ENCODE peak calls at places on chromosomes 4 and X, in ten cellular contexts. R is GM12865, C is endothelial cell, U is BJ, E is right atrium auricular region, O is fibroblast of pulmonary artery, W is body of pancreas, X is progenitor cell of endocrine pancreas, I is IMR-90, T is heart left ventricle. H is an unnamed sample.

GRCh38 chrX:152895724-152896420 is 2.0 kb upstream of the ZNF185 start:
- DNase-seq in R (no peak), C (no peak), U (no peak), E (no peak), O (no peak), W (no peak), X (no peak), I (no peak), T (no peak), H (no peak)

GRCh38 chr4:39655206-39655605 is 16.5 kb upstream of the SMIM14 start:
- DNase-seq in R (no peak), C (no peak), U (no peak), E (no peak), O (no peak), W (no peak), X (no peak), I (peak), T (no peak), H (no peak)

GRCh38 chrX:33543757-33544156 is 332.4 kb upstream of the DMD start:
- DNase-seq in R (no peak), C (no peak), U (no peak), E (no peak), O (no peak), W (no peak), X (no peak), I (no peak), T (no peak), H (no peak)

GRCh38 chr4:83552924-83553323 is 17.0 kb downstream of the GPAT3 start:
- DNase-seq in R (peak), C (no peak), U (no peak), E (no peak), O (peak), W (no peak), X (no peak), I (peak), T (no peak), H (no peak)

GRCh38 chr4:147157860-147158701 is 212.4 kb upstream of the TTC29 start:
- DNase-seq in R (no peak), C (peak), U (no peak), E (no peak), O (peak), W (no peak), X (peak), I (peak), T (peak), H (no peak)

GRCh38 chrX:130053236-130053635 is 57.1 kb downstream of the ELF4 start:
- DNase-seq in R (no peak), C (no peak), U (no peak), E (no peak), O (no peak), W (no peak), X (no peak), I (no peak), T (no peak), H (no peak)

GRCh38 chrX:114050075-114050796 is 533.6 kb upstream of the HTR2C start:
- DNase-seq in R (no peak), C (no peak), U (no peak), E (no peak), O (no peak), W (no peak), X (no peak), I (no peak), T (no peak), H (no peak)

GRCh38 chr4:14184265-14184664 is 556.7 kb upstream of the BOD1L1 start:
- DNase-seq in R (no peak), C (peak), U (peak), E (no peak), O (peak), W (no peak), X (no peak), I (peak), T (peak), H (no peak)

GRCh38 chr4:101972791-101973190 is 182.3 kb downstream of the BANK1 start:
- DNase-seq in R (no peak), C (no peak), U (no peak), E (no peak), O (no peak), W (no peak), X (no peak), I (no peak), T (no peak), H (no peak)

GRCh38 chrX:53128097-53128749 is 34.3 kb downstream of the KANTR start:
- DNase-seq in R (no peak), C (no peak), U (peak), E (no peak), O (no peak), W (no peak), X (no peak), I (peak), T (no peak), H (no peak)

GRCh38 chr4:7158991-7159390 is 33.3 kb upstream of the SORCS2 start:
- DNase-seq in R (no peak), C (no peak), U (no peak), E (no peak), O (no peak), W (no peak), X (no peak), I (no peak), T (peak), H (no peak)

GRCh38 chr4:54439831-54440243 is 210.7 kb downstream of the PDGFRA start:
- DNase-seq in R (peak), C (no peak), U (no peak), E (peak), O (peak), W (peak), X (no peak), I (peak), T (no peak), H (no peak)

GRCh38 chr4:111283066-111283677 is 660.3 kb upstream of the PITX2 start:
- DNase-seq in R (peak), C (peak), U (no peak), E (no peak), O (peak), W (peak), X (peak), I (peak), T (peak), H (peak)

GRCh38 chr4:139630991-139631390 is 34.6 kb upstream of the MGST2 start:
- DNase-seq in R (no peak), C (no peak), U (no peak), E (no peak), O (no peak), W (no peak), X (no peak), I (no peak), T (no peak), H (no peak)

GRCh38 chrX:120840826-120841225 is 34.8 kb downstream of the CT47B1 start:
- DNase-seq in R (no peak), C (no peak), U (no peak), E (no peak), O (peak), W (no peak), X (no peak), I (no peak), T (no peak), H (no peak)

GRCh38 chr4:41319553-41319952 is 62.8 kb downstream of the UCHL1 start:
- DNase-seq in R (no peak), C (no peak), U (no peak), E (no peak), O (no peak), W (no peak), X (no peak), I (no peak), T (no peak), H (no peak)

GRCh38 chr4:33073811-33074210 is 2353.6 kb downstream of the PCDH7 start:
- DNase-seq in R (no peak), C (no peak), U (no peak), E (no peak), O (peak), W (no peak), X (no peak), I (peak), T (no peak), H (no peak)

GRCh38 chrX:20372533-20372932 is 105.8 kb upstream of the RPS6KA3 start:
- DNase-seq in R (no peak), C (no peak), U (no peak), E (no peak), O (no peak), W (no peak), X (no peak), I (no peak), T (no peak), H (no peak)

GRCh38 chr4:76377481-76377901 is 43.5 kb downstream of the CCDC158 start:
- DNase-seq in R (no peak), C (no peak), U (no peak), E (no peak), O (no peak), W (no peak), X (no peak), I (no peak), T (no peak), H (no peak)

GRCh38 chr4:139851639-139852038 is 186.0 kb downstream of the MGST2 start:
- DNase-seq in R (no peak), C (no peak), U (no peak), E (no peak), O (no peak), W (no peak), X (no peak), I (no peak), T (no peak), H (no peak)

GRCh38 chr4:145352438-145353145 is 129.1 kb upstream of the SMAD1 start:
- DNase-seq in R (no peak), C (no peak), U (no peak), E (no peak), O (no peak), W (peak), X (no peak), I (no peak), T (no peak), H (no peak)

GRCh38 chr4:38034986-38035882 is 75.0 kb downstream of the PTTG2 start:
- DNase-seq in R (peak), C (peak), U (no peak), E (no peak), O (peak), W (peak), X (no peak), I (peak), T (no peak), H (no peak)

GRCh38 chrX:137929951-137930350 is 364.0 kb downstream of the ZIC3 start:
- DNase-seq in R (no peak), C (no peak), U (no peak), E (no peak), O (no peak), W (no peak), X (no peak), I (no peak), T (no peak), H (no peak)

GRCh38 chr4:102196221-102196620 is 149.1 kb downstream of the SLC39A8 start:
- DNase-seq in R (no peak), C (no peak), U (no peak), E (no peak), O (peak), W (no peak), X (no peak), I (no peak), T (no peak), H (no peak)

GRCh38 chr4:33924239-33924638 is 2320.1 kb downstream of the ARAP2 start:
- DNase-seq in R (no peak), C (no peak), U (peak), E (no peak), O (peak), W (no peak), X (no peak), I (peak), T (no peak), H (no peak)

GRCh38 chrX:134694935-134695334 is 36.7 kb upstream of the PLAC1 start:
- DNase-seq in R (no peak), C (no peak), U (no peak), E (no peak), O (no peak), W (no peak), X (no peak), I (no peak), T (no peak), H (no peak)

GRCh38 chrX:46571423-46572294 is 1.9 kb upstream of the CHST7 start:
- DNase-seq in R (peak), C (no peak), U (no peak), E (no peak), O (no peak), W (no peak), X (no peak), I (no peak), T (no peak), H (no peak)

GRCh38 chrX:46573896-46574336 is 351 bp downstream of the CHST7 start:
- DNase-seq in R (peak), C (peak), U (no peak), E (no peak), O (peak), W (peak), X (peak), I (peak), T (peak), H (peak)

GRCh38 chrX:46573331-46573895 is at the start of gene CHST7:
- DNase-seq in R (peak), C (peak), U (no peak), E (peak), O (peak), W (peak), X (peak), I (peak), T (peak), H (peak)

GRCh38 chrX:46574337-46574940 is 874 bp downstream of the CHST7 start:
- DNase-seq in R (peak), C (peak), U (no peak), E (no peak), O (no peak), W (no peak), X (peak), I (no peak), T (no peak), H (no peak)

GRCh38 chrX:46572295-46572936 is 1.1 kb upstream of the CHST7 start:
- DNase-seq in R (peak), C (no peak), U (no peak), E (no peak), O (no peak), W (no peak), X (no peak), I (no peak), T (no peak), H (no peak)
- TF ChIP-seq CTCF in R (peak), C (no peak), U (no peak), E (no peak), O (peak), W (no peak), X (no peak), I (no peak), T (no peak), H (no peak)

GRCh38 chrX:57156397-57157049 is 19.3 kb upstream of the SPIN2A start:
- DNase-seq in R (peak), C (peak), U (no peak), E (no peak), O (peak), W (peak), X (no peak), I (peak), T (no peak), H (no peak)
- TF ChIP-seq CTCF in R (peak), C (peak), U (peak), E (no peak), O (peak), W (peak), X (peak), I (peak), T (peak), H (no peak)

GRCh38 chr4:151527699-151528098 is 118.7 kb downstream of the FHIP1A start:
- DNase-seq in R (no peak), C (no peak), U (no peak), E (no peak), O (no peak), W (no peak), X (no peak), I (no peak), T (no peak), H (no peak)
- TF ChIP-seq CTCF in R (no peak), C (no peak), U (no peak), E (no peak), O (no peak), W (no peak), X (no peak), I (no peak), T (no peak), H (no peak)

GRCh38 chrX:11105080-11105479 is 6.1 kb upstream of the HCCS start:
- DNase-seq in R (no peak), C (no peak), U (no peak), E (no peak), O (peak), W (no peak), X (no peak), I (peak), T (no peak), H (no peak)
- TF ChIP-seq CTCF in R (no peak), C (no peak), U (no peak), E (no peak), O (no peak), W (no peak), X (no peak), I (no peak), T (no peak), H (no peak)

GRCh38 chr4:26310264-26310663 is 10.6 kb upstream of the RBPJ start:
- DNase-seq in R (no peak), C (no peak), U (no peak), E (no peak), O (no peak), W (no peak), X (no peak), I (no peak), T (no peak), H (no peak)

GRCh38 chr4:26307027-26307426 is 13.8 kb upstream of the RBPJ start:
- DNase-seq in R (no peak), C (no peak), U (no peak), E (no peak), O (no peak), W (no peak), X (no peak), I (no peak), T (no peak), H (no peak)

GRCh38 chr4:26308573-26308972 is 12.2 kb upstream of the RBPJ start:
- DNase-seq in R (no peak), C (no peak), U (no peak), E (no peak), O (no peak), W (no peak), X (no peak), I (no peak), T (no peak), H (no peak)

GRCh38 chr4:26311633-26312032 is 9.2 kb upstream of the RBPJ start:
- DNase-seq in R (no peak), C (no peak), U (no peak), E (no peak), O (no peak), W (no peak), X (no peak), I (no peak), T (no peak), H (no peak)
- TF ChIP-seq CTCF in R (no peak), C (no peak), U (no peak), E (no peak), O (no peak), W (no peak), X (no peak), I (no peak), T (no peak), H (no peak)

DNA sequence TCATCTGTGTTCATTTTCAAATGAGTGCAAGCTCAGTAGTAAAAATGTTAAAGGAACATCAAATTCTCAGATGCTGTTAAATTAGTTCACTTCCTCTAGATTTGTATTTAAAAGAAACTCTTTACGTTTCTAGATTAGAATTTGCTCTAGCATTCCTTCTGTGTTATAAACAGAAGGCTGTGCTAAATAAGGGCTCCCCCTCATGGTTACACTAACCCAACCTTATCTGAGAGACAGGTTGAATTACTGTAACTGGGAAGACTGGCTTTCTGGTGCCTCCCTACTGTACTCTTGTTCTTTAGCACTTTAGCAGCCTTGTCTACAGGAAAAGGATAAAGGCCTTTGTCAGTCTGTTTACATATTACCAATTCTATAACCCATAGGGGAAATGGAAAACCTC is 56.8 kb downstream of the RXFP1 start:
- DNase-seq in R (no peak), C (no peak), U (no peak), E (no peak), O (peak), W (no peak), X (no peak), I (peak), T (no peak), H (no peak)
- TF ChIP-seq CTCF in R (no peak), C (no peak), U (peak), E (no peak), O (peak), W (no peak), X (no peak), I (peak), T (peak), H (no peak)

DNA sequence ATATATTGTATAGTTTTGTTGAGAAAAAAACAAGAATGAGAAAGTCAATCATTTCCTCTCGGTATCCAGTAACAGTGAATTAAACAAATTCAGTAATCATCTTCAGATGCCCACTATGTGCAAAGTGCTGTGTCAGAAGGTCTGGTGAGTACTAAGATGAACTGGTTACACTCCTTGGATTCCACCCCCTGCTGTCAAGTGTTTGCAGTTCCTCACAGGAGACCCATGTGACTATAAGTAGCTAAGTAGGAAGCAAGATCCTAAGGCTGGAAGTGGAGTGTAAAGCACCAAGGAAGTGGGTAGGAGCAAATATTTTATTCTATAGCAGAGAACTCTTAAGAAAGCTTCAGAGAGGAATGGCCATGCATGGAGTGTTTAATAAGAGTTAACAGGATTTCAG is 73.6 kb downstream of the SNX25 start:
- DNase-seq in R (no peak), C (no peak), U (no peak), E (no peak), O (no peak), W (no peak), X (no peak), I (peak), T (no peak), H (no peak)
- TF ChIP-seq CTCF in R (no peak), C (no peak), U (no peak), E (no peak), O (no peak), W (no peak), X (no peak), I (no peak), T (no peak), H (no peak)

DNA sequence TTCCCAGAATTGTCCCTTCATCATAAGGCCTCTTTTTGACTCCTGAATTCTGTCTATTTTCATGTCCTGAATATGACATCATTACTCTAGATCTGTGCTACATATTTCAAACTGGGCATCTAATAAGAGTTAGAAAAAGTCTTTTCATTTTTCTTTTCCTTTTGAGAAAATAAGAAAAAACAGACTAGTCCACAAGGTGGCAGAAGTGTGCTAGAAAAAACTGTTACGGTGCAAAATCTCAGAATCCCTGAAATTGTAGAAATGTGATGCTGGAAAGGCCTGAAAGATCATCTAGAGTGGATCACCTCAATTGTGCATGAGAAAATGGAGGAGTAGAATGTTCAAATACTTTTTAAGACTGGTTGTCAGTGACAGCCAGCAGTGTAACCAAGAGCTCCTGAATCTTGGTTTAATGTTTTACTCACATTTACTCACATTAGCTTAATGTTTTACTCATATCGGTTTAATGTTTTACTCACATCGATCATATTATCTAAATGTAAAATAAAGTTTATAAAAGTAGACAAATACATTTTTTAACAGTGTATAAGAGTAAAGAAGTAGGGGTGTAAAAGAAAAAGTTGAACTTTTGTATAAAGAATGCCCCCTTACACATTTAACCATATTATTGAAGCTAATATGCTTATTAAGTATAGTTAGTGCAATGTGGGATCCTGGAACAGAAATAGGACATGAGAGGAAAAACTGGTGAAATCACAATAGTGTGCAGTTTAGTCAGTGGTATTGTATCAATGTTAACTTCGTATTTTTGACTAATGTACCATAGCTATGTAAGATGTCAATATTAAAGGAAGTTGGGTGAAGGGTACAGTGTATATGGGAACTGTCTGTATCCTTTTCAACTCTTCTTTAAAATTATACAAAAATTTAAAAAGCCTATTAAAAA is 15.2 kb downstream of the ASB11 start:
- DNase-seq in R (peak), C (no peak), U (no peak), E (no peak), O (peak), W (peak), X (no peak), I (peak), T (no peak), H (no peak)
- TF ChIP-seq CTCF in R (peak), C (peak), U (peak), E (peak), O (peak), W (no peak), X (peak), I (peak), T (peak), H (no peak)

DNA sequence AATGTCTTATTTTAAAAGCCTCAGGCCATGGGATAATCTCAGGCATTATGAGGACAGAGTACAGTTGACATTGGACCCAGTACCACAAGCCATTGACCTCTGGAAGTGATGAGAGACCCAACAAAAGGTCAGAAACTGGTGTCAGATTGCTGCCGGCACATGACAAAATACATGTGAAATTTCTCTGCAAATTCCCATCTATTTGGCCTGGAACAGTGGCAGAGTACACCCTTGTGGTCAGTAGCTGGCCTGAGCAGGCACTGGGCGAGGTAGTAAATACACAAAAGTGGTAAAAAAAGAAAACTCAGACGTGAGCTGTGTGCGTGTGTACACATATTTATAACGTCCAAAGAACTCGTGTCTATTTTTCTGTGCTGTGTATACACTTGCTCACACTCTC is 155.5 kb downstream of the DHX15 start:
- DNase-seq in R (no peak), C (no peak), U (no peak), E (no peak), O (no peak), W (no peak), X (no peak), I (no peak), T (no peak), H (no peak)
- TF ChIP-seq CTCF in R (no peak), C (no peak), U (no peak), E (no peak), O (no peak), W (no peak), X (no peak), I (peak), T (no peak), H (no peak)

H was measured in activated B cell treated with CpG ODN at 0.5 μM for 24 hours.